ENCODE peak calls at places on chromosomes 4 and X, in four cellular contexts. I, Q, K and A are unnamed samples.
A peak's percentile ranks its signal among the peaks of the same experiment; 100 is the strongest.

GRCh38 chr4:4474496-4474895 is 67.4 kb downstream of the STX18 start:
- DNase-seq in I (no peak), Q (no peak), K (no peak), A (no peak)

GRCh38 chr4:54687887-54688841 is 30.4 kb downstream of the KIT start:
- DNase-seq in I (peak; percentile 4), Q (no peak), K (no peak), A (no peak)

GRCh38 chr4:168057412-168057811 is 34.9 kb upstream of the ANXA10 start:
- DNase-seq in I (no peak), Q (no peak), K (no peak), A (no peak)

GRCh38 chr4:30191902-30192301 is 528.3 kb upstream of the PCDH7 start:
- DNase-seq in I (no peak), Q (no peak), K (no peak), A (no peak)

GRCh38 chrX:15441464-15441863 is 51.7 kb downstream of the PIR start:
- DNase-seq in I (no peak), Q (no peak), K (no peak), A (no peak)

GRCh38 chr4:122855491-122855890 is 28.9 kb downstream of the FGF2 start:
- DNase-seq in I (no peak), Q (no peak), K (no peak), A (no peak)

GRCh38 chr4:142719854-142720541 is 126.1 kb downstream of the INPP4B start:
- DNase-seq in I (peak; percentile 21), Q (no peak), K (peak; percentile 5), A (no peak)

GRCh38 chr4:89434364-89434988 is 126.9 kb upstream of the GPRIN3 start:
- DNase-seq in I (peak; percentile 35), Q (no peak), K (peak; percentile 55), A (no peak)

GRCh38 chrX:69238153-69238959 is 73.1 kb upstream of the PJA1 start:
- DNase-seq in I (no peak), Q (no peak), K (no peak), A (no peak)

GRCh38 chr4:53189011-53189410 is 176.8 kb downstream of the SCFD2 start:
- DNase-seq in I (peak; percentile 73), Q (no peak), K (no peak), A (no peak)

GRCh38 chr4:102474736-102475504 is 26.2 kb upstream of the NFKB1 start:
- DNase-seq in I (no peak), Q (no peak), K (peak; percentile 36), A (no peak)

GRCh38 chrX:574355-574754 is 56.2 kb upstream of the SHOX start:
- DNase-seq in I (no peak), Q (no peak), K (no peak), A (no peak)

GRCh38 chr4:112848931-112849330 is 200.5 kb upstream of the ANK2 start:
- DNase-seq in I (no peak), Q (no peak), K (no peak), A (no peak)

GRCh38 chr4:62912531-62912930 is 1496.7 kb downstream of the TECRL start:
- DNase-seq in I (no peak), Q (no peak), K (no peak), A (no peak)

GRCh38 chr4:84499065-84499982 is at the start of gene NKX6-1:
- DNase-seq in I (peak; percentile 53), Q (peak; percentile 93), K (peak; percentile 96), A (peak; percentile 95)

GRCh38 chr4:20839957-20840356 is 139.7 kb downstream of the PACRGL start:
- DNase-seq in I (peak; percentile 53), Q (no peak), K (peak; percentile 74), A (no peak)

GRCh38 chrX:120023259-120023658 is 54.2 kb downstream of the RHOXF2B start:
- DNase-seq in I (no peak), Q (no peak), K (no peak), A (no peak)

GRCh38 chr4:151934766-151935165 is 174.0 kb upstream of the GATB start:
- DNase-seq in I (no peak), Q (no peak), K (no peak), A (no peak)

GRCh38 chrX:118688935-118689334 is 38.5 kb upstream of the IL13RA1 start:
- DNase-seq in I (no peak), Q (no peak), K (no peak), A (no peak)

GRCh38 chrX:100368167-100368566 is 41.9 kb downstream of the PCDH19 start:
- DNase-seq in I (peak; percentile 0), Q (no peak), K (peak; percentile 47), A (peak; percentile 44)

GRCh38 chr4:168694669-168695068 is 197.8 kb downstream of the PALLD start:
- DNase-seq in I (peak; percentile 72), Q (no peak), K (peak; percentile 8), A (no peak)

GRCh38 chr4:186414365-186414764 is 141.0 kb downstream of the MTNR1A start:
- DNase-seq in I (no peak), Q (no peak), K (no peak), A (no peak)

GRCh38 chr4:106585920-106586349 is 217.4 kb upstream of the GIMD1 start:
- DNase-seq in I (no peak), Q (no peak), K (no peak), A (no peak)

GRCh38 chr4:17468638-17469221 is 43.2 kb downstream of the QDPR start:
- DNase-seq in I (peak; percentile 44), Q (no peak), K (peak; percentile 40), A (no peak)

GRCh38 chr4:34732170-34732569 is 1512.1 kb downstream of the ARAP2 start:
- DNase-seq in I (no peak), Q (no peak), K (no peak), A (no peak)

GRCh38 chrX:15373986-15374385 is 10.2 kb downstream of the VEGFD start:
- DNase-seq in I (peak; percentile 38), Q (no peak), K (no peak), A (no peak)

GRCh38 chr4:165814256-165815010 is 58.6 kb upstream of the TLL1 start:
- DNase-seq in I (no peak), Q (no peak), K (no peak), A (no peak)

GRCh38 chrX:150196300-150196699 is 166.8 kb upstream of the MAMLD1 start:
- DNase-seq in I (no peak), Q (no peak), K (peak; percentile 78), A (peak; percentile 48)

GRCh38 chrX:44223150-44223549 is 120.3 kb downstream of the EFHC2 start:
- DNase-seq in I (peak; percentile 38), Q (no peak), K (no peak), A (no peak)

GRCh38 chrX:2595258-2595657 is 94.5 kb upstream of the DHRSX start:
- DNase-seq in I (peak; percentile 11), Q (no peak), K (no peak), A (no peak)

GRCh38 chrX:24862343-24862742 is 153.4 kb downstream of the ARX start:
- DNase-seq in I (peak; percentile 52), Q (no peak), K (no peak), A (no peak)

GRCh38 chr4:118881512-118882146 is 7.0 kb upstream of the SYNPO2 start:
- DNase-seq in I (no peak), Q (no peak), K (peak; percentile 31), A (peak; percentile 57)
- H3K56ac ChIP-seq in I (no peak overlapping the region), Q (no peak overlapping the region), K (no peak overlapping the region), A (no peak overlapping the region)

GRCh38 chr4:137852326-137852725 is 320.0 kb upstream of the PCDH18 start:
- DNase-seq in I (no peak), Q (no peak), K (no peak), A (no peak)

GRCh38 chr4:137851435-137851834 is 319.1 kb upstream of the PCDH18 start:
- DNase-seq in I (no peak), Q (no peak), K (no peak), A (no peak)

DNA sequence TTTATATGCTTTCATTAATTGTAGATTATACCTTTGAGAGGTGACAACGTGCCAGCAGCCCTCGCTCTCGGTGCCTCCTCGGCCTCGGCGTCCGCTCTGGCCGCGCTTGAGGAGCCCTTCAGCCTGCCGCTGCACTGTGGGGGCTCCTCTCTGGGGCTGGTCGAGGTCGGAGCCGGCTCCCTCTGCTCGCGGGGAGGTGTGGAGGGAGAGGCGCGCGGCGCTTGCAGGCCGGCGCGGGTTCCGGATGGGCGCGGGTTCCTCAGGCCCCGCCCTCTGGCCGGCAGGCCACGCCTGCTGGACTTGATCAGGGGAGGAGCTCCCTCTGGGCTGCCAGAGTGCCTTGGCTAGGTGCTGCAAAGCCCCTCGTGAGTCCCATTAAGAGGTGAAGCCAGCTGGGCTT is 321.1 kb upstream of the PCDH18 start:
- DNase-seq in I (no peak), Q (no peak), K (no peak), A (no peak)
- H2BK5ac ChIP-seq in I (no peak overlapping the region), Q (no peak overlapping the region), K (no peak overlapping the region), A (no peak overlapping the region)

DNA sequence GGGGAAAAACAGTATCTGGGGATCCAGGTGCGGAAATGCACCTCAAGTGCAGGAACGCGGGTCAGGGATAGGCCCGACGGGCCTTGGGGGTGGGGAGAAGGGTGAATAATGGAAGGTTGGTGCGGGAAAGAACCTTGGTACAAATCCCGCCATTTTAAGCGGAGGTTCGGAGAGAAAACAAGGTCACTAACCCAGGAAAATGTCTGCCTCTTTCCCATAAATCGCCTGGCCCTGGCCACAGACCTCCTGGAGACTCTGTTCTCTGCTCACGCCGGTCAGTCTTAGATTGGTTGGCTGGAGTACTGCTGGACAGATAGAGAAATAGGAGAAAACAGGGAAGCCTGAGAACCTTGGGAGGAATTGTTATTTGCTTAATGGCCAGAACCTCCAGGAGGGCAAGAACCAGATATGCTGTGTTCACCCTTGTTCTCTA is 897 bp upstream of the FBXL5 start:
- DNase-seq in I (no peak), Q (peak; percentile 75), K (peak; percentile 72), A (peak; percentile 72)
- H2BK15ac ChIP-seq in I (no peak overlapping the region), Q (no peak overlapping the region), K (no peak overlapping the region), A (no peak overlapping the region)

DNA sequence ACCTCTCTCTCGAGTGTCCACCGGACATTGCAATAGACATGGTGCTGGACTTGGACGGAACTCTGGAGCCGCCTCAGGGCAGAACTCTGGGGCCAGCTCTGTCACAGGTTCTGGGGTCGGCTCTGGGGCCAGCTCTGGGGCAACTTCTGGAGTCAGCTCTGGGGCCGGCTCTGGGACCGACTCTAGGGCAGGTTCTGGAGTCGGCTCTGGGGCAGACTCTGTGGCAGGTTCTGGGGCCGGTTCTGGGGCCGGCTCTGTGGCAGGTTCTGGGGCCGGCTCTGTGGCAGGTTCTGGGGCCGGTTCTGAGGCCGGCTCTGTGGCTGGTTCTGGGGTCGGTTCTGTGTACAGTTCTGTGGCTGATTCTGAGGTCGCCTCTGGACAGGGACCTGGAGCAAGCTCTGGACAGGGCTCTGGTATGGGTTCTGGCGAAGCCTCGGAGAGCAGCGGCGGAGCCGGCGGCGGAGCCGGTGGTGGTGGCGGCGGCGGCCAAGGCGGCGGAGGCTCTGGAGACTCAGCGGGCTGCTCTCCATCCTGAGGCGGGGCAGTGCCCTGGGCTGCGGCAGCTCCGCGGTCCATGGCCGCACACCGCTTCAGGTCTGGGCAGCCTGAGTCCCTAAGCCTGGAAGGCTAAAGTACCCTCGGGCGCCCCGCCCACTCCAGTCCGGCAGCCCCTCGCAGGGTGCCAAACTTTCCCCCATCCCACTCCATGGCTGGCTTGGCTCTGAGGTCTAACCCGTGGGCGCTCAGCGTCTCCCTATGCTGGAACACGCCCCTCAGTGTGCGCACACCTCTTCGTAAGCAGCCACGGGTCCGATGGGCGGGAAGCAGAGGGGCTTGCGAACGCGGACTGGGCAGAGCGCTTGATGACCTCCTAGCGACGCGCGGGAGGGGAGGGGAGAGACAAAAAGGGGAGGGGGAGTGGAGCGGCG is at the start of gene DGKK:
- DNase-seq in I (no peak), Q (peak; percentile 76), K (peak; percentile 89), A (peak; percentile 90)
- H3K56ac ChIP-seq in I (no peak within 1 kb of the TSS), Q (no peak within 1 kb of the TSS), K (peak within 1 kb of the TSS; percentile 73), A (no peak within 1 kb of the TSS)